ENCODE peak calls at places on chromosomes 3 and 15, in ten cellular contexts. G is stomach, F is GM23338, X is lower lobe of right lung, W is prostate gland, P is Peyer's patch, M is fibroblast of lung, S is uterus, Z is pancreas, A is endothelial cell of umbilical vein. K is an unnamed sample. For H3K36me3, the result is how much of the 10 kb centered on the place peaks cover.

GRCh38 chr15:70095387-70096214 is 2.1 kb downstream of the TLE3 start:
- DNase-seq in W (peak), X (peak), S (no peak), F (peak), Z (peak), G (peak), P (peak), A (peak), M (no peak), K (peak)

GRCh38 chr3:5339967-5340535 is 152.5 kb downstream of the EDEM1 start:
- DNase-seq in X (no peak), A (no peak), G (no peak), M (no peak), F (no peak), W (no peak), Z (peak), S (no peak), P (no peak), K (no peak)

GRCh38 chr3:1087066-1087555 is 5.7 kb upstream of the CNTN6 start:
- DNase-seq in Z (no peak), S (no peak), X (peak), A (no peak), M (peak), F (peak), W (peak), G (no peak), P (no peak), K (no peak)

GRCh38 chr15:35445891-35446290 is 100.1 kb downstream of the DPH6 start:
- DNase-seq in X (no peak), F (no peak), M (peak), S (no peak), Z (no peak), P (no peak), W (no peak), A (no peak), G (no peak), K (no peak)

GRCh38 chr3:113594066-113594465 is 61.7 kb downstream of the SIDT1 start:
- DNase-seq in W (peak), P (no peak), A (no peak), X (no peak), G (no peak), F (no peak), S (no peak), M (no peak), Z (no peak), K (no peak)

GRCh38 chr3:189995129-189995528 is 125.6 kb downstream of the P3H2 start:
- DNase-seq in W (no peak), S (no peak), F (peak), Z (no peak), M (peak), A (no peak), G (no peak), X (no peak), P (no peak), K (no peak)

GRCh38 chr3:179868715-179869114 is 168.0 kb downstream of the PEX5L start:
- DNase-seq in P (no peak), A (no peak), X (no peak), W (no peak), Z (no peak), M (no peak), S (no peak), F (no peak), G (no peak), K (no peak)

GRCh38 chr15:92586383-92586910 is 69.1 kb downstream of the FAM174B start:
- DNase-seq in W (no peak), X (no peak), G (no peak), F (no peak), Z (no peak), M (no peak), A (no peak), P (no peak), S (no peak), K (no peak)

GRCh38 chr3:76044601-76045600 is 259.6 kb upstream of the ZNF717 start:
- DNase-seq in P (no peak), Z (peak), F (peak), M (peak), X (no peak), A (no peak), G (peak), W (peak), S (no peak), K (no peak)

GRCh38 chr3:32725721-32726120 is 40.7 kb downstream of the CNOT10 start:
- DNase-seq in F (no peak), A (no peak), Z (no peak), X (no peak), P (no peak), G (no peak), M (no peak), S (no peak), W (no peak), K (no peak)

GRCh38 chr3:31406901-31407300 is 125.8 kb upstream of the STT3B start:
- DNase-seq in W (no peak), S (no peak), A (no peak), X (no peak), M (no peak), G (no peak), F (no peak), P (no peak), Z (no peak), K (no peak)

DNA sequence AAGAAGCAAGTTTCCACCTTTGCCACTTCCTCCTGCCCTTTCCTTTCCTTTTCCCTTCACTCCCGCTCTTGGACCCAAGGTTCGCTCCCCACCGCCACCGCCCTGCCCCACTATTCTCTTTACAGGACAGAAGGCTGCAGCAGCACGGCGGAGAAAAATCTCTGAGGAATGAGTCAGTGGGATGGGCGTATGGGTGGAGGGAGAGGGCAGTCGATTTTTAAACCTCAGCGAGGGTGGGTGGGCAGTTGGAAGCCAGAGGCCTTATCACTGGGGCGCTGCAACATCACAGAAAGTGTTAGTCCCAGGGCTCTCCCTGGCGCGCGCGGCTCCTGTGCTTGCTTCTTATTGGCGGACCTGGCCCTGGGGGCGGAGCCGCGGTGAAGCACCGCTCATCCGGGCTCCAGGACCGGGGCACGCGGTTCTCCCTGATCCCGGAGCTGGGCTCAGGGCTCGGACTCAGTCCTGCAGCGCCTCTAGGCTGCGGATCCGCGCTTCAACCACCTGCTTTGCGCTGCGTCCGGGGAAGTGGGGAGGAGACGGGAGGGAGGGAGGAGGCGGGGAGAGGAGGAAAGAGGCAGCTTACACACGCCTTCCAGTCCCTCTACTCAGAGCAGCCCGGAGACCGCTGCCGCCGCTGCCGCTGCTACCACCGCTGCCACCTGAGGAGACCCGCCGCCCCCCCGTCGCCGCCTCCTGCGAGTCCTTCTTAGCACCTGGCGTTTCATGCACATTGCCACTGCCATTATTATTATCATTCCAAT is at the start of gene ALCAM:
- DNase-seq in W (peak), Z (peak), G (peak), A (peak), M (peak), F (peak), P (peak), X (peak), S (peak), K (peak)
- TF ChIP-seq CTCF in W (peak), Z (no peak), G (peak), A (peak), M (peak), F (peak), P (no peak), X (peak), S (peak), K (peak)

GRCh38 chr3:49111347-49111746 is 6.8 kb upstream of the QARS1 start:
- DNase-seq in W (no peak), X (no peak), Z (no peak), A (no peak), S (no peak), F (no peak), M (no peak), P (no peak), G (no peak), K (no peak)
- H3K36me3 ChIP-seq in W (half or more), X (half or more), Z (half or more), A (half or more), S (under half), F (under half), M (under half), P (under half), G (half or more), K (half or more)

GRCh38 chr3:195226900-195227447 is 44.0 kb downstream of the XXYLT1 start:
- DNase-seq in F (peak), M (peak), S (peak), P (peak), A (peak), Z (peak), G (peak), X (no peak), W (no peak), K (no peak)
- TF ChIP-seq CTCF in F (peak), M (peak), S (no peak), P (no peak), A (peak), Z (no peak), G (peak), X (peak), W (no peak), K (peak)

GRCh38 chr15:63708141-63708772 is 111.1 kb downstream of the FBXL22 start:
- DNase-seq in P (no peak), G (no peak), X (no peak), M (no peak), A (peak), W (no peak), Z (no peak), F (no peak), S (no peak), K (no peak)

GRCh38 chr15:63701365-63701764 is 104.2 kb downstream of the FBXL22 start:
- DNase-seq in G (no peak), P (no peak), X (no peak), A (no peak), F (no peak), M (no peak), S (no peak), Z (no peak), W (no peak), K (no peak)

GRCh38 chr15:63698731-63699130 is 101.5 kb downstream of the FBXL22 start:
- DNase-seq in Z (no peak), G (no peak), W (no peak), M (no peak), S (no peak), P (no peak), A (no peak), X (no peak), F (no peak), K (no peak)

GRCh38 chr15:63699391-63699790 is 102.2 kb downstream of the FBXL22 start:
- DNase-seq in F (no peak), G (no peak), Z (no peak), A (no peak), W (no peak), P (no peak), S (no peak), X (no peak), M (no peak), K (no peak)

DNA sequence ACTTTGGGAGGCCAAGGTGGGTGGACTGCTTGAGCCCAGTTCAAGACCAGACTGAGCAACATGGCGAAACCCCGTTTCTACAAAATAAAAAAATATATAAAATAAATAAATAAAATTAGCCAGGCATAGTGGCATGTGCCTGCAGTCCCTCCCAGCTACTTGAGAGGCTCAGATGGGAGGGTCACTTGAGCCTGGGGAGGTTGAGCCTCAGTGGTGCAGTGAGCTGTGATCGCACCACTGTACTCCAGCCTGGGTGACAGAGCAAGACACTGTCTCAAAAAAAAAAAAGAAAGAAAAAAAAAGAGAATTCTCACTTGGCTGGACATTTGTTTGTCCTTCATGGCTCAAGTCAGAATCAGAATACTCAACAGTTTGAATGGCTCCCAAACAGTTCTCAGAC is 106.5 kb downstream of the FBXL22 start:
- DNase-seq in M (no peak), G (no peak), W (no peak), S (no peak), A (no peak), Z (no peak), X (no peak), F (no peak), P (no peak), K (no peak)
- H3K36me3 ChIP-seq in M (under half), G (half or more), W (under half), S (under half), A (under half), Z (under half), X (half or more), F (under half), P (under half), K (under half)

GRCh38 chr15:80856400-80856799 is 77.2 kb downstream of the CEMIP start:
- DNase-seq in M (no peak), X (no peak), W (no peak), S (no peak), A (no peak), P (no peak), F (peak), G (no peak), Z (no peak), K (no peak)
- TF ChIP-seq CTCF in M (peak), X (peak), W (no peak), S (no peak), A (peak), P (no peak), F (peak), G (no peak), Z (no peak), K (peak)

GRCh38 chr15:64130159-64130558 is 21.4 kb upstream of the SNX22 start:
- DNase-seq in S (no peak), P (no peak), F (no peak), W (no peak), X (no peak), Z (no peak), A (no peak), M (no peak), G (no peak), K (no peak)
- H3K36me3 ChIP-seq in S (under half), P (under half), F (under half), W (under half), X (half or more), Z (half or more), A (half or more), M (under half), G (half or more), K (under half)

DNA sequence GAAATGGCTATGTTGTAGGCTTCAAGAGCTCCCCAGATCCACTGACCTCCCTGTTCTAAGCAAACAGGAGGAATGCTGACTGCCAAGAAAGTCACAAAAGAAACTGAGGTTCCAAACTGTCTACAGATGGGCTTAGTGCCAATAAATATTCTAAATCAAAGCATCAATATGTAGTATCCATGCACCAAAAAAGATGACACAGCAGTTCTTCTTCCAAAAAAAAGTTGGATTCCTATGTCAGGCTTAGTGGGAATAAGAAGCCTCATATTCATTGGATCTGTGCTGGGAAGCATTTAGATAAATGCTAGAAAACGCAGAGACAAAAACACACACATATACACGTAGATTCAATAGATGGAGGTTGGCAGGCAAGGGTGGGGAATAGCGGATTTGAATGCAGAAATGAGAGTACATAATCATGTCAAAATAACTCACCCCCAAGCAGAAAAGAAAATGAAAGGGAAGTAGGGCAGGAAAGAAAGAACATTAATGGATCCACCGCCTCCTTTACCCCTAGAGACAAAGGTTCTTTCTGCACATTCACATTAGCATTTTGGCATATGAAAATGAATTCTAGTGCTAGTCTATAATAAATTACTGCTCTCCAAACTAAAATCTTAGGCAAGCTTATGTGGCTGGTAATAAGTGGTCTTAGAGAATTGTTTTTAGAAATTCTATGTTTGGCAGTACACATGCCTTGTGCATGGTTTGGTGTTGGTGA is 283.6 kb downstream of the LSAMP start:
- DNase-seq in F (no peak), Z (no peak), P (no peak), A (no peak), S (no peak), W (no peak), M (no peak), X (no peak), G (no peak), K (no peak)
- TF ChIP-seq CTCF in F (no peak), Z (no peak), P (no peak), A (no peak), S (no peak), W (no peak), M (no peak), X (no peak), G (no peak), K (no peak)

DNA sequence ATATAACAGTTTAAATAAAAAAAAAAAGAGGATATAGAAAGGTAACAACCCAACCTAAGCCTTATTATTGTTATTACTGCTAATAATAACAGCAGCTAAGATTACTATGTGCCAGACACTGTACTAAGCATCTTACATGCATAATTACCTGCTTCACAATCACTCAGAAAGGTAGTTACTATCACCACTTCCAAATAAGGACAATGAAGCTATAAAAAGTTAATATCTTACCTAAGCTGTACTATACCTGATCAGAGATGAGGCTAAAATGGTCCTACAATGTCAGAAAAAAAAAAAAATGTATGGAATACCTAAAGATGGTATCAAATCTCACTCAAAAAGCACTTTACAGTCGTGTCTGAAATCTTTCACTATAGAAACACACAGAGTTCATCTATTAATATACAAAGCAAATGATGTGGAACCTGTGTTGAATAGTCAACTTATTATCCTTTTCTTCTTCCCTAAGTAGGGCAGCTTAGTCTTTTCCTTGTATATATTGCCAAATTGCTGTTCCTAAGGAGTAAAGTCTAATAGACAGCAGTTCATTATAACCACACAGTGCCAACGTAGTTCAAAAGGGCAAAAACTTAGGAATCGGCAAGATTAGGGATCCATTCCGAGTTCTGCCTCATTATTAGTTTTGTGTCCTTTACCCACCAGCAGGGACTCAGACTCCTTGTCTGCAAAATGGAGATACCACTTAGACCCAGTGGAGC is 23.8 kb downstream of the GSK3B start:
- DNase-seq in S (no peak), F (no peak), G (no peak), W (no peak), M (no peak), Z (no peak), X (no peak), A (no peak), P (no peak), K (no peak)
- H3K36me3 ChIP-seq in S (under half), F (under half), G (under half), W (under half), M (under half), Z (under half), X (under half), A (under half), P (under half), K (under half)

GRCh38 chr15:39888809-39889208 is 31.3 kb downstream of the GPR176 start:
- DNase-seq in F (peak), Z (no peak), S (no peak), P (no peak), W (no peak), A (no peak), G (no peak), M (no peak), X (no peak), K (no peak)
- TF ChIP-seq CTCF in F (peak), Z (no peak), S (no peak), P (no peak), W (no peak), A (no peak), G (no peak), M (no peak), X (no peak), K (no peak)

K was measured in GM06990.